ENCODE peak calls at places on chromosome 2, in nine cellular contexts. C, T, L, O, M, A, B, K and R are unnamed samples.

GRCh38 chr2:230231251-230231650 is 5.7 kb downstream of the SP140 start:
- DNase-seq in A (no peak), L (no peak), K (no peak), C (no peak), O (no peak), T (no peak), M (no peak), B (no peak), R (no peak)

GRCh38 chr2:40384714-40385113 is 67.2 kb downstream of the SLC8A1 start:
- DNase-seq in O (no peak), K (no peak), T (peak), C (no peak), A (peak), M (no peak), L (no peak), B (no peak), R (no peak)

GRCh38 chr2:86383844-86384243 is 46.4 kb upstream of the REEP1 start:
- DNase-seq in C (no peak), K (no peak), L (no peak), T (peak), O (no peak), B (no peak), M (no peak), A (no peak), R (no peak)

GRCh38 chr2:98807221-98807620 is 76.3 kb upstream of the MGAT4A start:
- DNase-seq in B (no peak), A (peak), K (no peak), L (no peak), C (no peak), M (no peak), O (no peak), T (no peak), R (no peak)

GRCh38 chr2:166104773-166105172 is 23.0 kb downstream of the SCN1A start:
- DNase-seq in L (no peak), O (no peak), T (no peak), B (no peak), C (no peak), A (no peak), M (no peak), K (no peak), R (no peak)

GRCh38 chr2:45890094-45890646 is 238.7 kb downstream of the PRKCE start:
- DNase-seq in O (no peak), A (peak), T (no peak), M (no peak), K (no peak), L (no peak), C (no peak), B (no peak), R (no peak)

GRCh38 chr2:198173864-198174263 is 369.5 kb downstream of the PLCL1 start:
- DNase-seq in K (no peak), C (no peak), T (no peak), O (no peak), B (no peak), M (no peak), L (no peak), A (no peak), R (no peak)

GRCh38 chr2:159349674-159350299 is 63.3 kb upstream of the WDSUB1 start:
- DNase-seq in B (no peak), K (no peak), O (no peak), L (no peak), T (peak), A (no peak), C (peak), M (no peak), R (no peak)

GRCh38 chr2:137096693-137097092 is 331.3 kb downstream of the THSD7B start:
- DNase-seq in B (peak), L (no peak), O (no peak), A (no peak), T (no peak), K (peak), M (no peak), C (no peak), R (peak)

GRCh38 chr2:171523969-171524401 is 1.7 kb downstream of the CYBRD1 start:
- DNase-seq in L (no peak), K (no peak), O (no peak), A (peak), M (no peak), T (peak), B (no peak), C (no peak), R (peak)

GRCh38 chr2:72112421-72112820 is 35.2 kb downstream of the CYP26B1 start:
- DNase-seq in O (no peak), C (no peak), L (no peak), T (peak), B (no peak), K (no peak), A (no peak), M (no peak), R (no peak)

GRCh38 chr2:8248623-8248957 is 433.3 kb upstream of the ID2 start:
- DNase-seq in K (no peak), L (no peak), M (no peak), T (no peak), O (no peak), A (no peak), B (no peak), C (no peak), R (no peak)

GRCh38 chr2:31112544-31112943 is 25.7 kb downstream of the GALNT14 start:
- DNase-seq in A (no peak), C (no peak), O (no peak), L (no peak), T (no peak), M (no peak), K (no peak), B (no peak), R (no peak)

GRCh38 chr2:72012886-72013574 is 134.6 kb downstream of the CYP26B1 start:
- DNase-seq in K (peak), A (no peak), C (no peak), T (peak), B (no peak), M (no peak), L (no peak), O (no peak), R (peak)

GRCh38 chr2:66334237-66335054 is 100.5 kb upstream of the MEIS1 start:
- DNase-seq in L (no peak), B (no peak), C (no peak), M (no peak), A (no peak), K (peak), O (no peak), T (peak), R (peak)

GRCh38 chr2:54083021-54083420 is 32.4 kb upstream of the ACYP2 start:
- DNase-seq in T (no peak), C (no peak), L (no peak), K (peak), M (no peak), A (no peak), O (no peak), B (peak), R (peak)